ENCODE peak calls at places on chromosomes 12 and 14, in ten cellular contexts. O is K562, F is HepG2, E is stomach, G is transverse colon, D is ovary, W is A549, C is SK-N-SH, P is esophagus muscularis mucosa, H is tibial nerve. V is an unnamed sample.

GRCh38 chr12:66288121-66288520 is 14.2 kb upstream of the HELB start:
- DNase-seq in O (peak; percentile 16), F (no peak), E (no peak), G (no peak), D (no peak), W (no peak), C (no peak), P (no peak), H (no peak), V (no peak)

GRCh38 chr12:109092484-109093021 is 719 bp downstream of the ALKBH2 start:
- DNase-seq in O (no peak), F (no peak), E (no peak), G (no peak), D (no peak), W (no peak), C (peak; percentile 22), P (no peak), H (no peak), V (no peak)

GRCh38 chr12:143964-144649 is 69.8 kb downstream of the SLC6A12 start:
- DNase-seq in O (no peak), F (peak; percentile 62), E (peak; percentile 60), G (peak; percentile 77), D (no peak), W (no peak), C (no peak), P (no peak), H (no peak), V (no peak)

GRCh38 chr14:100119251-100119650 is 40.2 kb downstream of the DEGS2 start:
- DNase-seq in O (no peak), F (no peak), E (no peak), G (no peak), D (no peak), W (no peak), C (no peak), P (no peak), H (no peak), V (no peak)

GRCh38 chr12:93154753-93155475 is 222.8 kb upstream of the NUDT4 start:
- DNase-seq in O (no peak), F (no peak), E (no peak), G (no peak), D (no peak), W (no peak), C (no peak), P (no peak), H (no peak), V (no peak)

GRCh38 chr12:109277899-109278762 is 31.0 kb downstream of the FOXN4 start:
- DNase-seq in O (no peak), F (peak; percentile 97), E (no peak), G (no peak), D (peak; percentile 47), W (peak; percentile 66), C (no peak), P (no peak), H (no peak), V (no peak)

GRCh38 chr12:89988556-89988955 is 279.9 kb upstream of the ATP2B1 start:
- DNase-seq in O (no peak), F (no peak), E (no peak), G (no peak), D (no peak), W (no peak), C (no peak), P (no peak), H (no peak), V (no peak)

GRCh38 chr12:77679701-77680100 is 151.0 kb upstream of the NAV3 start:
- DNase-seq in O (no peak), F (no peak), E (no peak), G (no peak), D (no peak), W (no peak), C (no peak), P (no peak), H (no peak), V (no peak)

GRCh38 chr12:116455540-116456306 is 103.5 kb upstream of the MAP1LC3B2 start:
- DNase-seq in O (peak; percentile 51), F (no peak), E (peak; percentile 48), G (peak; percentile 79), D (peak; percentile 93), W (peak; percentile 93), C (peak; percentile 38), P (peak; percentile 96), H (peak; percentile 74), V (peak; percentile 87)

GRCh38 chr12:115749071-115749470 is 528.4 kb downstream of the MED13L start:
- DNase-seq in O (no peak), F (no peak), E (no peak), G (no peak), D (no peak), W (no peak), C (no peak), P (no peak), H (no peak), V (no peak)

GRCh38 chr12:64682572-64683277 is 72.4 kb downstream of the RASSF3 start:
- DNase-seq in O (no peak), F (no peak), E (no peak), G (peak; percentile 58), D (peak; percentile 88), W (peak; percentile 40), C (peak; percentile 80), P (no peak), H (no peak), V (no peak)

GRCh38 chr14:98704441-98704840 is 567.6 kb downstream of the BCL11B start:
- DNase-seq in O (no peak), F (no peak), E (no peak), G (peak; percentile 9), D (no peak), W (no peak), C (no peak), P (no peak), H (no peak), V (no peak)

GRCh38 chr14:65487783-65488578 is 75.5 kb downstream of the FUT8 start:
- DNase-seq in O (no peak), F (no peak), E (no peak), G (no peak), D (no peak), W (no peak), C (no peak), P (no peak), H (no peak), V (no peak)

GRCh38 chr12:114935658-114936057 is 251.7 kb upstream of the TBX3 start:
- DNase-seq in O (no peak), F (no peak), E (no peak), G (no peak), D (no peak), W (peak; percentile 46), C (no peak), P (no peak), H (no peak), V (no peak)

GRCh38 chr12:33752854-33753253 is 269.4 kb upstream of the ALG10 start:
- DNase-seq in O (peak; percentile 70), F (no peak), E (no peak), G (no peak), D (no peak), W (no peak), C (no peak), P (no peak), H (no peak), V (no peak)

GRCh38 chr12:71846322-71846940 is 6.9 kb downstream of the TBC1D15 start:
- DNase-seq in O (peak; percentile 15), F (peak; percentile 33), E (no peak), G (no peak), D (no peak), W (peak; percentile 49), C (peak; percentile 15), P (no peak), H (no peak), V (no peak)

GRCh38 chr12:28958553-28959195 is 190.4 kb upstream of the FAR2 start:
- DNase-seq in O (no peak), F (no peak), E (no peak), G (no peak), D (no peak), W (no peak), C (no peak), P (no peak), H (no peak), V (no peak)

GRCh38 chr14:92516966-92517350 is 3.4 kb downstream of the RIN3 start:
- DNase-seq in O (no peak), F (no peak), E (no peak), G (no peak), D (no peak), W (no peak), C (no peak), P (no peak), H (no peak), V (no peak)

DNA sequence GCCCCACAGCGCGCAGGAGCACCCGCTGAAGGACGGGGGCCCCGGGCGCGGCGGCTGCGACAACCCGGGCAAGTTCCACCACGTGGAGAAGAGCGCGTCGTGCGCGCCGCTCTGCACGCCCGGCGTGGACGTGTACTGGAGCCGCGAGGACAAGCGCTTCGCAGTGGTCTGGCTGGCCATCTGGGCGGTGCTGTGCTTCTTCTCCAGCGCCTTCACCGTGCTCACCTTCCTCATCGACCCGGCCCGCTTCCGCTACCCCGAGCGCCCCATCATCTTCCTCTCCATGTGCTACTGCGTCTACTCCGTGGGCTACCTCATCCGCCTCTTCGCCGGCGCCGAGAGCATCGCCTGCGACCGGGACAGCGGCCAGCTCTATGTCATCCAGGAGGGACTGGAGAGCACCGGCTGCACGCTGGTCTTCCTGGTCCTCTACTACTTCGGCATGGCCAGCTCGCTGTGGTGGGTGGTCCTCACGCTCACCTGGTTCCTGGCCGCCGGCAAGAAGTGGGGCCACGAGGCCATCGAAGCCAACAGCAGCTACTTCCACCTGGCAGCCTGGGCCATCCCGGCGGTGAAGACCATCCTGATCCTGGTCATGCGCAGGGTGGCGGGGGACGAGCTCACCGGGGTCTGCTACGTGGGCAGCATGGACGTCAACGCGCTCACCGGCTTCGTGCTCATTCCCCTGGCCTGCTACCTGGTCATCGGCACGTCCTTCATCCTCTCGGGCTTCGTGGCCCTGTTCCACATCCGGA is 1.4 kb downstream of the FZD10 start:
- DNase-seq in O (no peak), F (no peak), E (peak; percentile 20), G (no peak), D (no peak), W (no peak), C (no peak), P (no peak), H (no peak), V (peak; percentile 77)
- TF ChIP-seq EP300 in O (no peak), F (no peak), E (no peak), G (no peak), D (no peak), W (no peak), C (no peak), P (no peak), H (no peak), V (no peak)

GRCh38 chr12:55074771-55075170 is 51.4 kb upstream of the OR9K2 start:
- DNase-seq in O (no peak), F (no peak), E (no peak), G (no peak), D (no peak), W (no peak), C (no peak), P (no peak), H (no peak), V (no peak)
- H3K4me3 ChIP-seq in O (no peak overlapping the region), F (no peak overlapping the region), E (no peak overlapping the region), G (no peak overlapping the region), D (no peak overlapping the region), W (no peak overlapping the region), C (no peak overlapping the region), P (no peak overlapping the region), H (no peak overlapping the region), V (no peak overlapping the region)

GRCh38 chr12:132333766-132334165 is 4.4 kb upstream of the GALNT9 start:
- DNase-seq in O (no peak), F (no peak), E (no peak), G (no peak), D (no peak), W (no peak), C (no peak), P (no peak), H (no peak), V (no peak)
- TF ChIP-seq EP300 in O (no peak), F (no peak), E (no peak), G (no peak), D (no peak), W (no peak), C (no peak), P (no peak), H (no peak), V (no peak)

GRCh38 chr12:58883576-58884334 is 36.5 kb downstream of the LRIG3 start:
- DNase-seq in O (no peak), F (no peak), E (no peak), G (no peak), D (no peak), W (no peak), C (no peak), P (no peak), H (no peak), V (no peak)
- H3K4me3 ChIP-seq in O (no peak overlapping the region), F (no peak overlapping the region), E (no peak overlapping the region), G (no peak overlapping the region), D (no peak overlapping the region), W (no peak overlapping the region), C (no peak overlapping the region), P (no peak overlapping the region), H (no peak overlapping the region), V (no peak overlapping the region)

V was measured in suprapubic skin.